ENCODE peak calls at places on chromosome 20, in seven cellular contexts. B, V, O, K, T, W and I are unnamed samples.

GRCh38 chr20:1474817-1475603 is 8.4 kb upstream of the NSFL1C start:
- DNase-seq in V (no peak), W (no peak), K (no peak), T (no peak), B (no peak), O (no peak), I (no peak)

GRCh38 chr20:35166242-35166830 is 5.5 kb upstream of the PROCR start:
- DNase-seq in B (peak; percentile 70), O (no peak), T (no peak), K (peak; percentile 80), W (peak; percentile 80), V (no peak), I (peak; percentile 67)

GRCh38 chr20:46695888-46696287 is 6.6 kb upstream of the TP53RK start:
- DNase-seq in K (no peak), O (peak; percentile 67), V (no peak), W (no peak), T (no peak), B (no peak), I (no peak)

GRCh38 chr20:3911956-3912355 is 22.8 kb downstream of the PANK2 start:
- DNase-seq in O (no peak), V (no peak), K (no peak), W (peak; percentile 53), B (peak; percentile 11), T (no peak), I (no peak)

GRCh38 chr20:4060856-4061440 is 45.6 kb upstream of the RNF24 start:
- DNase-seq in B (no peak), T (no peak), K (no peak), O (no peak), W (no peak), V (no peak), I (no peak)

GRCh38 chr20:11537032-11537431 is 380.7 kb upstream of the BTBD3 start:
- DNase-seq in W (no peak), K (no peak), B (no peak), O (no peak), T (no peak), V (no peak), I (no peak)

GRCh38 chr20:53164072-53164471 is 191.9 kb downstream of the TSHZ2 start:
- DNase-seq in O (no peak), K (no peak), V (no peak), T (no peak), B (no peak), W (no peak), I (no peak)

GRCh38 chr20:15849131-15849685 is 724.0 kb downstream of the KIF16B start:
- DNase-seq in T (no peak), B (no peak), V (no peak), O (no peak), K (no peak), W (no peak), I (no peak)

GRCh38 chr20:7240490-7240889 is 473.0 kb downstream of the BMP2 start:
- DNase-seq in W (no peak), T (no peak), B (no peak), V (no peak), K (no peak), O (no peak), I (no peak)

GRCh38 chr20:24724982-24725533 is 224.0 kb upstream of the CST7 start:
- DNase-seq in B (no peak), V (no peak), W (no peak), T (no peak), K (no peak), O (no peak), I (no peak)

GRCh38 chr20:3651204-3651970 is 11.8 kb downstream of the GFRA4 start:
- DNase-seq in V (no peak), T (no peak), O (no peak), B (no peak), W (peak; percentile 25), K (no peak), I (no peak)

GRCh38 chr20:34269996-34270627 is 28.9 kb downstream of the ASIP start:
- DNase-seq in V (no peak), W (peak; percentile 81), B (peak; percentile 21), O (no peak), T (no peak), K (no peak), I (no peak)

GRCh38 chr20:14477125-14477524 is 139.7 kb upstream of the FLRT3 start:
- DNase-seq in K (no peak), B (no peak), V (no peak), W (no peak), T (no peak), O (peak; percentile 12), I (no peak)

GRCh38 chr20:19781235-19781634 is 23.2 kb downstream of the RIN2 start:
- DNase-seq in B (no peak), W (no peak), T (no peak), K (no peak), V (no peak), O (no peak), I (no peak)

GRCh38 chr20:48406462-48407235 is 421.1 kb downstream of the PREX1 start:
- DNase-seq in T (no peak), O (peak; percentile 34), K (no peak), V (no peak), W (no peak), B (no peak), I (no peak)

GRCh38 chr20:33719277-33719988 is 677 bp downstream of the PXMP4 start:
- DNase-seq in B (no peak), V (no peak), K (no peak), T (no peak), O (no peak), W (no peak), I (no peak)

GRCh38 chr20:475463-476357 is 13.4 kb upstream of the TBC1D20 start:
- DNase-seq in T (no peak), K (no peak), W (no peak), O (no peak), V (no peak), B (no peak), I (no peak)

GRCh38 chr20:14583413-14583812 is 246.0 kb upstream of the FLRT3 start:
- DNase-seq in B (no peak), O (no peak), V (no peak), W (no peak), T (no peak), K (no peak), I (no peak)

GRCh38 chr20:46649965-46650542 is 1.2 kb downstream of the SLC13A3 start:
- DNase-seq in V (no peak), T (no peak), O (no peak), K (no peak), B (no peak), W (no peak), I (no peak)

GRCh38 chr20:10763117-10763516 is 89.3 kb upstream of the JAG1 start:
- DNase-seq in K (no peak), B (no peak), T (no peak), O (peak; percentile 9), V (no peak), W (no peak), I (no peak)

GRCh38 chr20:19971121-19971520 is 46.0 kb upstream of the NAA20 start:
- DNase-seq in B (no peak), V (no peak), O (no peak), T (no peak), K (no peak), W (no peak), I (no peak)

GRCh38 chr20:24891546-24892393 is 57.3 kb upstream of the CST7 start:
- DNase-seq in B (no peak), T (no peak), O (no peak), W (no peak), K (no peak), V (no peak), I (peak; percentile 61)

GRCh38 chr20:54293526-54293925 is 85.6 kb downstream of the PFDN4 start:
- DNase-seq in B (no peak), V (no peak), O (peak; percentile 72), K (no peak), T (no peak), W (peak; percentile 55), I (no peak)

GRCh38 chr20:46970937-46971630 is 76.4 kb downstream of the EYA2 start:
- DNase-seq in T (no peak), W (no peak), O (peak; percentile 76), V (no peak), K (peak; percentile 76), B (no peak), I (no peak)

GRCh38 chr20:33521461-33521860 is 31.6 kb downstream of the CBFA2T2 start:
- DNase-seq in W (no peak), O (no peak), T (no peak), B (no peak), V (no peak), K (no peak), I (no peak)

GRCh38 chr20:48635361-48635760 is 192.4 kb downstream of the PREX1 start:
- DNase-seq in W (no peak), K (no peak), O (no peak), T (no peak), B (no peak), V (no peak), I (no peak)

GRCh38 chr20:12595841-12596240 is 412.9 kb upstream of the SPTLC3 start:
- DNase-seq in K (no peak), W (no peak), V (no peak), T (no peak), B (no peak), O (no peak), I (no peak)
- H3K4me1 ChIP-seq in K (no peaks in the 10 kb centered on the region), W (no peaks in the 10 kb centered on the region), V (no peaks in the 10 kb centered on the region), T (no peaks in the 10 kb centered on the region), B (no peaks in the 10 kb centered on the region), O (no peaks in the 10 kb centered on the region), I (no peaks in the 10 kb centered on the region)

GRCh38 chr20:51004305-51004727 is 18.6 kb downstream of the KCNG1 start:
- DNase-seq in B (no peak), O (no peak), K (no peak), V (no peak), T (no peak), W (no peak), I (no peak)
- H3K27me3 ChIP-seq in B (peaks cover 89% of the 10 kb centered on the region), O (peaks cover 2% of the 10 kb centered on the region), K (no peaks in the 10 kb centered on the region), V (no peaks in the 10 kb centered on the region), T (peaks cover 50% of the 10 kb centered on the region), W (peaks cover 4% of the 10 kb centered on the region), I (no peaks in the 10 kb centered on the region)

DNA sequence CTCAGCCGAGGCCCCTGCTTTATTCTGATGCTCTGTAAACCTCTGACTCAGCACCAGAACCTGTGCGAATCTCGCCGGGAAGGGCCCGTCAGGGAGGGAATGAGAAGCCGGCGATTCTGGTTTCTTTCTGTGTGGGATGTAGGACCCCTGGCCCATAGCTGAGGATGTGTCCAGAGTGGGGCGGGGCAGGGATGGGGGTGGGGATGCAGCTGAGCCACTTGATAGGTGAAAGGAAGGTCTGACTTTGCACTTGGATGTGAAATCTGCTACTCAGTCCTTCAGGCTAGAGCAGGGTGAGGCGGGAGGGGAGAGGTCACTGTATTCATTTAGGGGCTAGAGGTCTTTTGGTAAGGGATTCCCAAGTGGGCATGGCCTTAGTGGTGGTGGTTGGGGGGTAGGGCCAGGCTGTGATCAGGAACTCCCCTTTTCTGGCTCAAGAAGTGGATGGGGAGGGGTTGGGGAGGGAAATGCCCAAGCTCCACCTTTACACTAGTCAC is 2.3 kb downstream of the TOX2 start:
- DNase-seq in T (no peak), W (no peak), O (peak; percentile 42), K (no peak), V (no peak), B (no peak), I (peak; percentile 51)
- H3K4me3 ChIP-seq in T (peak overlapping the region; percentile 47), W (no peak overlapping the region), O (peak overlapping the region; percentile 78), K (no peak overlapping the region), V (no peak overlapping the region), B (peak overlapping the region; percentile 64), I (peak overlapping the region; percentile 57)

DNA sequence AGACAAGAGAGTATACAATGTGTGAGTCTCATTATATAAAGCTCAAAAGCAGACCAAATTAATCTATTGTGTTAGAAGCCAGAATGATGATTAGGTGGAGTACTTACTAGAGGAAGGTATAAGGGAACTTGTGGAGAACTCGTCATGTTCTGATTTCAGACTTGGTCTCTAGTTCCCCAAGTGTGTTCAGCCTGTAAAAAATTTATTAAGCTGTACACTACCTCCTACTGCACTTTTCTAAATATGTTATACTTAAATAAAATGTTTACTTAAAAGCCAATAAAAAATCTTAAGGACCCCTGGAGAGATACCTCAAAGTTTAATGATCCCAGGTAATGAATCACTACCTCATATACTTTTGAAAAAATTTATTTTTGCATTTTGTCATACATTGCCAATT is 130.4 kb upstream of the PLCB4 start:
- DNase-seq in K (no peak), O (no peak), V (no peak), W (no peak), T (no peak), B (no peak), I (no peak)
- H3K4me1 ChIP-seq in K (no peaks in the 10 kb centered on the region), O (no peaks in the 10 kb centered on the region), V (no peaks in the 10 kb centered on the region), W (peaks cover 2% of the 10 kb centered on the region), T (no peaks in the 10 kb centered on the region), B (peaks cover 2% of the 10 kb centered on the region), I (no peaks in the 10 kb centered on the region)